ENCODE peak calls at places on chromosomes 2 and 18, in four cellular contexts. C is HTR-8/SVneo, K is T-helper 1 cell, Y is glomerular endothelial cell. M is an unnamed sample.

GRCh38 chr2:38517284-38517683 is 85.4 kb downstream of the HNRNPLL start:
- DNase-seq in C (no peak), K (no peak), Y (no peak), M (no peak)

GRCh38 chr2:181623159-181623558 is 33.7 kb downstream of the CERKL start:
- DNase-seq in C (no peak), K (no peak), Y (no peak), M (no peak)

GRCh38 chr2:71452565-71452964 is 796 bp upstream of the DYSF start:
- DNase-seq in C (peak; percentile 86), K (no peak), Y (no peak), M (no peak)

GRCh38 chr2:68548396-68548795 is 81.0 kb downstream of the APLF start:
- DNase-seq in C (no peak), K (no peak), Y (no peak), M (no peak)

GRCh38 chr2:2265747-2266259 is 65.3 kb downstream of the MYT1L start:
- DNase-seq in C (no peak), K (no peak), Y (no peak), M (no peak)

GRCh38 chr2:138767101-138767500 is 13.1 kb downstream of the NXPH2 start:
- DNase-seq in C (no peak), K (no peak), Y (no peak), M (no peak)

GRCh38 chr18:68763082-68763481 is 34.8 kb upstream of the CCDC102B start:
- DNase-seq in C (no peak), K (no peak), Y (no peak), M (no peak)

GRCh38 chr2:207768891-207769596 is 662 bp downstream of the FZD5 start:
- DNase-seq in C (peak; percentile 42), K (no peak), Y (no peak), M (no peak)

GRCh38 chr2:25332571-25332970 is 9.2 kb downstream of the DNMT3A start:
- DNase-seq in C (no peak), K (no peak), Y (no peak), M (no peak)

GRCh38 chr2:98669675-98670074 is 61.3 kb downstream of the MGAT4A start:
- DNase-seq in C (no peak), K (no peak), Y (no peak), M (no peak)

GRCh38 chr18:72830109-72830508 is 37.7 kb downstream of the NETO1 start:
- DNase-seq in C (no peak), K (no peak), Y (no peak), M (no peak)

GRCh38 chr18:54229660-54230059 is 5.2 kb upstream of the MBD2 start:
- DNase-seq in C (no peak), K (no peak), Y (no peak), M (no peak)

GRCh38 chr2:196601430-196602306 is 37.8 kb upstream of the CCDC150 start:
- DNase-seq in C (peak; percentile 93), K (no peak), Y (peak; percentile 45), M (no peak)

GRCh38 chr2:37201766-37202165 is 5.5 kb downstream of the CEBPZOS start:
- DNase-seq in C (no peak), K (no peak), Y (no peak), M (no peak)

GRCh38 chr18:63909870-63910269 is 2.1 kb downstream of the SERPINB10 start:
- DNase-seq in C (no peak), K (no peak), Y (no peak), M (no peak)

GRCh38 chr2:18910843-18911242 is 321.5 kb upstream of the NT5C1B start:
- DNase-seq in C (peak; percentile 41), K (no peak), Y (no peak), M (no peak)

M was measured in effector CD4-positive, alpha-beta T cell.